ENCODE peak calls at places on chromosomes 3 and 15, in six cellular contexts. Z is sigmoid colon, Q is H54, F is NCI-H69, S is colonic mucosa, R is right atrium auricular region. X is an unnamed sample.

GRCh38 chr3:188082040-188082439 is 71.9 kb upstream of the LPP start:
- DNase-seq in R (no peak), S (no peak), F (no peak), Q (no peak), Z (no peak), X (no peak)

GRCh38 chr3:171620825-171621434 is 160.7 kb upstream of the TNIK start:
- DNase-seq in F (peak), Q (peak), Z (no peak), S (no peak), R (no peak), X (peak)

GRCh38 chr3:42377681-42378080 is 32.7 kb downstream of the LYZL4 start:
- DNase-seq in Q (no peak), S (no peak), R (no peak), F (no peak), Z (no peak), X (no peak)

GRCh38 chr3:183386651-183387050 is 41.8 kb downstream of the MCF2L2 start:
- DNase-seq in R (no peak), F (no peak), Z (no peak), Q (no peak), S (no peak), X (no peak)

GRCh38 chr15:52114656-52115055 is 2.1 kb upstream of the BCL2L10 start:
- DNase-seq in F (peak), S (no peak), Q (no peak), Z (no peak), R (peak), X (no peak)

GRCh38 chr15:49423906-49424520 is 971 bp downstream of the FGF7 start:
- DNase-seq in R (no peak), F (no peak), Z (no peak), Q (no peak), S (no peak), X (no peak)

GRCh38 chr15:26630857-26631256 is 142.0 kb downstream of the GABRB3 start:
- DNase-seq in Q (no peak), R (no peak), Z (no peak), S (no peak), F (no peak), X (no peak)

GRCh38 chr3:81874738-81875137 is 113.3 kb upstream of the GBE1 start:
- DNase-seq in Z (no peak), F (peak), S (no peak), Q (no peak), R (no peak), X (peak)

GRCh38 chr15:86002444-86002843 is 77.2 kb upstream of the AGBL1 start:
- DNase-seq in R (no peak), Z (no peak), S (no peak), Q (no peak), F (peak), X (no peak)

GRCh38 chr3:49343163-49343562 is 3.3 kb upstream of the USP4 start:
- DNase-seq in Z (no peak), R (no peak), F (no peak), S (no peak), Q (no peak), X (no peak)

GRCh38 chr3:139016430-139017048 is 4.2 kb downstream of the PRR23B start:
- DNase-seq in F (no peak), S (no peak), Z (no peak), R (no peak), Q (no peak), X (no peak)

GRCh38 chr15:78335985-78336384 is 4.2 kb upstream of the CRABP1 start:
- DNase-seq in F (no peak), S (no peak), Z (no peak), Q (no peak), R (no peak), X (no peak)

GRCh38 chr15:91040851-91041250 is 18.5 kb upstream of the VPS33B start:
- DNase-seq in F (no peak), Q (no peak), R (no peak), Z (no peak), S (no peak), X (no peak)

GRCh38 chr3:73697020-73697419 is 72.3 kb upstream of the PDZRN3 start:
- DNase-seq in Q (no peak), Z (no peak), S (no peak), R (no peak), F (no peak), X (no peak)

GRCh38 chr15:42802168-42802567 is 65.2 kb upstream of the CDAN1 start:
- DNase-seq in Q (no peak), S (no peak), F (no peak), Z (no peak), R (no peak), X (no peak)

GRCh38 chr3:132629928-132630327 is 29.7 kb downstream of the ACAD11 start:
- DNase-seq in F (no peak), S (no peak), Q (no peak), Z (no peak), R (no peak), X (no peak)

GRCh38 chr3:137263982-137264777 is 306.4 kb downstream of the IL20RB start:
- DNase-seq in S (peak), R (no peak), F (peak), Q (no peak), Z (no peak), X (peak)

GRCh38 chr3:102460579-102460978 is 25.8 kb downstream of the ZPLD1 start:
- DNase-seq in R (no peak), S (no peak), Z (no peak), Q (no peak), F (peak), X (no peak)

GRCh38 chr15:71219101-71219500 is 103.8 kb downstream of the THSD4 start:
- DNase-seq in R (no peak), Z (no peak), Q (no peak), S (no peak), F (no peak), X (no peak)

GRCh38 chr15:99085413-99086326 is 19.2 kb upstream of the SYNM start:
- DNase-seq in F (no peak), Q (no peak), Z (no peak), S (no peak), R (no peak), X (no peak)

GRCh38 chr15:42728975-42729374 is 8.0 kb downstream of the CDAN1 start:
- DNase-seq in R (no peak), Q (no peak), S (no peak), F (no peak), Z (no peak), X (no peak)

GRCh38 chr15:62822228-62822627 is 220.3 kb upstream of the TPM1 start:
- DNase-seq in R (no peak), S (peak), F (no peak), Q (no peak), Z (no peak), X (no peak)

GRCh38 chr15:83930813-83931212 is 276.9 kb downstream of the ADAMTSL3 start:
- DNase-seq in Z (peak), S (no peak), Q (no peak), F (no peak), R (no peak), X (no peak)

GRCh38 chr3:54954019-54954418 is 26.2 kb upstream of the LRTM1 start:
- DNase-seq in Q (no peak), R (no peak), F (no peak), Z (no peak), S (no peak), X (no peak)